ENCODE peak calls at places on chromosomes 4 and X, in eight cellular contexts. Y is AG04450; J is nephron progenitor cell; B is GOT3; G is fibroblast of pulmonary artery; U is stimulated activated CD8-positive, alpha-beta memory T cell treated with anti-CD3 and anti-CD28 coated beads, Interleukin-7, amount 100 ng/mL, for 1 hour; N is activated CD4-positive, alpha-beta T cell treated with anti-CD3 and anti-CD28 coated beads, Interleukin-2, amount 50 U/mL, for 48 hours; D is GM20000. V is an unnamed sample.

GRCh38 chr4:42151568-42152506 is 618 bp downstream of the BEND4 start:
- DNase-seq in G (peak), D (peak), B (no peak), J (peak), N (peak), U (no peak), Y (no peak), V (no peak)

GRCh38 chr4:169253087-169253675 is 17.6 kb downstream of the SH3RF1 start:
- DNase-seq in Y (no peak), G (no peak), D (no peak), U (no peak), N (no peak), J (no peak), B (no peak), V (no peak)

GRCh38 chr4:188959424-188959823 is 820.2 kb downstream of the TRIML1 start:
- DNase-seq in B (no peak), D (no peak), U (no peak), N (no peak), G (no peak), J (no peak), Y (no peak), V (no peak)

GRCh38 chr4:7552466-7552865 is 117.7 kb upstream of the PSAPL1 start:
- DNase-seq in J (no peak), N (no peak), B (no peak), G (no peak), U (no peak), D (no peak), Y (no peak), V (no peak)

GRCh38 chr4:4759883-4760282 is 99.6 kb upstream of the MSX1 start:
- DNase-seq in U (no peak), N (no peak), J (no peak), D (no peak), G (no peak), B (no peak), Y (no peak), V (no peak)

GRCh38 chr4:142265946-142266345 is 580.2 kb downstream of the INPP4B start:
- DNase-seq in G (no peak), J (no peak), U (no peak), B (no peak), D (no peak), N (no peak), Y (no peak), V (no peak)

GRCh38 chrX:8743126-8743732 is 11.3 kb upstream of the ANOS1 start:
- DNase-seq in N (peak), U (peak), G (peak), J (peak), D (peak), B (no peak), Y (no peak), V (peak)

GRCh38 chr4:726235-726787 is 20.7 kb downstream of the PCGF3 start:
- DNase-seq in G (peak), Y (no peak), J (no peak), B (no peak), D (no peak), U (no peak), N (no peak), V (no peak)

GRCh38 chr4:108466936-108467902 is 153.2 kb upstream of the RPL34 start:
- DNase-seq in J (no peak), B (no peak), N (no peak), G (peak), D (peak), U (no peak), Y (peak), V (peak)

GRCh38 chrX:34716322-34716721 is 59.2 kb upstream of the TMEM47 start:
- DNase-seq in Y (no peak), U (no peak), N (no peak), D (no peak), G (peak), J (no peak), B (no peak), V (no peak)

GRCh38 chr4:137470806-137471205 is 61.5 kb downstream of the PCDH18 start:
- DNase-seq in J (no peak), N (no peak), G (no peak), B (no peak), U (no peak), Y (no peak), D (no peak), V (no peak)

GRCh38 chr4:183408791-183409190 is 35.6 kb upstream of the CDKN2AIP start:
- DNase-seq in Y (no peak), D (no peak), B (no peak), J (no peak), U (no peak), N (no peak), G (no peak), V (peak)

GRCh38 chr4:75513529-75514130 is 573 bp downstream of the RCHY1 start:
- DNase-seq in N (no peak), Y (no peak), U (no peak), J (no peak), D (no peak), B (no peak), G (peak), V (no peak)

GRCh38 chr4:48337726-48338125 is 3.6 kb upstream of the SLAIN2 start:
- DNase-seq in U (no peak), N (no peak), B (no peak), Y (no peak), G (no peak), J (no peak), D (no peak), V (no peak)

GRCh38 chr4:26420903-26421302 is 69.4 kb downstream of the CCKAR start:
- DNase-seq in U (no peak), B (no peak), D (no peak), G (no peak), N (no peak), J (no peak), Y (no peak), V (no peak)

GRCh38 chrX:39869846-39870601 is 227.7 kb downstream of the BCOR start:
- DNase-seq in D (no peak), B (no peak), Y (no peak), J (no peak), G (peak), U (no peak), N (peak), V (peak)

GRCh38 chrX:3485727-3486126 is 139.3 kb upstream of the MXRA5 start:
- DNase-seq in Y (no peak), U (no peak), J (no peak), N (no peak), D (no peak), G (no peak), B (no peak), V (no peak)

GRCh38 chrX:29470029-29470428 is 745.3 kb upstream of the MAGEB2 start:
- DNase-seq in B (no peak), G (peak), J (no peak), D (no peak), N (no peak), U (no peak), Y (peak), V (peak)

GRCh38 chr4:89539374-89539773 is 231.8 kb upstream of the GPRIN3 start:
- DNase-seq in U (no peak), Y (peak), D (no peak), N (no peak), J (no peak), G (peak), B (no peak), V (peak)

GRCh38 chr4:77538574-77539157 is 67.0 kb upstream of the CXCL13 start:
- DNase-seq in U (no peak), B (no peak), J (no peak), D (no peak), Y (no peak), G (peak), N (no peak), V (peak)

V was measured in OCI-M1.